ENCODE peak calls at places on chromosomes 13 and 19, in four cellular contexts. C, H, W and E are unnamed samples.
A peak's percentile ranks its signal among the peaks of the same experiment; 100 is the strongest.

GRCh38 chr13:91710733-91711132 is 312.3 kb downstream of the GPC5 start:
- DNase-seq in C (no peak), H (no peak), W (no peak), E (no peak)

GRCh38 chr13:21435710-21436151 is 23.4 kb downstream of the ZDHHC20 start:
- DNase-seq in C (no peak), H (no peak), W (peak; percentile 74), E (peak; percentile 75)

GRCh38 chr19:51107406-51108065 is 673 bp downstream of the CTU1 start:
- DNase-seq in C (no peak), H (no peak), W (no peak), E (no peak)

GRCh38 chr19:35056513-35057063 is 15.1 kb downstream of the HPN start:
- DNase-seq in C (peak; percentile 66), H (no peak), W (no peak), E (no peak)

GRCh38 chr19:57282011-57282636 is 1.8 kb downstream of the ZNF460 start:
- DNase-seq in C (no peak), H (no peak), W (no peak), E (no peak)

GRCh38 chr19:48121909-48122371 is 11.3 kb upstream of the PLA2G4C start:
- DNase-seq in C (no peak), H (no peak), W (no peak), E (no peak)

GRCh38 chr19:58372311-58373133 is 8.3 kb downstream of the ZNF837 start:
- DNase-seq in C (no peak), H (peak; percentile 77), W (peak; percentile 43), E (no peak)

GRCh38 chr19:46404039-46404883 is 9.1 kb downstream of the CCDC8 start:
- DNase-seq in C (no peak), H (peak; percentile 82), W (peak; percentile 73), E (peak; percentile 85)

GRCh38 chr19:378706-379105 is 30.2 kb downstream of the C2CD4C start:
- DNase-seq in C (no peak), H (no peak), W (no peak), E (peak; percentile 19)

GRCh38 chr13:91313103-91313502 is 34.4 kb upstream of the MIR17HG start:
- DNase-seq in C (no peak), H (no peak), W (no peak), E (no peak)

GRCh38 chr13:59545007-59545406 is 618.7 kb downstream of the DIAPH3 start:
- DNase-seq in C (peak; percentile 8), H (no peak), W (no peak), E (no peak)

GRCh38 chr13:114142640-114143490 is 10.4 kb upstream of the RASA3 start:
- DNase-seq in C (no peak), H (peak; percentile 23), W (peak; percentile 75), E (peak; percentile 70)

GRCh38 chr13:21657538-21657937 is 13.3 kb upstream of the FGF9 start:
- DNase-seq in C (no peak), H (no peak), W (no peak), E (no peak)

GRCh38 chr13:94967183-94968039 is 255.1 kb upstream of the SOX21 start:
- DNase-seq in C (peak; percentile 63), H (peak; percentile 41), W (peak; percentile 78), E (no peak)

GRCh38 chr13:85498774-85499173 is 300.4 kb downstream of the SLITRK6 start:
- DNase-seq in C (no peak), H (no peak), W (no peak), E (no peak)

GRCh38 chr19:12828494-12828893 is 5.9 kb downstream of the RTBDN start:
- DNase-seq in C (peak; percentile 35), H (peak; percentile 50), W (no peak), E (no peak)

GRCh38 chr19:290539-291521 is at the start of gene PLPP2:
- DNase-seq in C (no peak), H (no peak), W (peak; percentile 81), E (peak; percentile 72)

GRCh38 chr19:460877-461609 is at the start of gene SHC2:
- DNase-seq in C (peak; percentile 47), H (peak; percentile 69), W (peak; percentile 58), E (no peak)

GRCh38 chr13:45953082-45953481 is 99.5 kb downstream of the ZC3H13 start:
- DNase-seq in C (no peak), H (no peak), W (no peak), E (no peak)

GRCh38 chr13:97266734-97267417 is 44.7 kb downstream of the MBNL2 start:
- DNase-seq in C (no peak), H (no peak), W (no peak), E (no peak)

GRCh38 chr13:64640002-64640401 is 2590.1 kb downstream of the PCDH9 start:
- DNase-seq in C (no peak), H (no peak), W (no peak), E (no peak)

DNA sequence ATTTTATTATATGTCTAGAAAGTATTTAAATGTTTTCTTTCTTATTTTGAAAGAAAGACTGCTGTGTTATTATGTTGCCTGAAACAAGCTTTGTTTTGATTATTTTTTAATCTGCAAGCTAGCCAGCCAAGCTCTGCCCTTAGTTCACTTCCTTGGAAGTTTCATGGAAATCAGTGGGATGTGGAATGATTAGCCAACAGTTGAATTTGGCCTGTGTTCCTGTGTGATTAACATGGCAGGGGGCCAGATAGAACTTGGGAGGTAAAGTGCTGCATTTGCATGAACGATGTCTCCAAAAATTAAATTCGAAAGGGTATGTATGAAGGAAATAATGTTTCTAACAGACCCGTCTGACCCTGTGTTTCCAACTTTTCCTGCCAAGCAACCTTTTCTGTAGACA is 32.2 kb downstream of the UFM1 start:
- DNase-seq in C (no peak), H (no peak), W (no peak), E (no peak)
- H3K4me3 ChIP-seq in C (no peak overlapping the region), H (no peak overlapping the region), W (no peak overlapping the region), E (no peak overlapping the region)

DNA sequence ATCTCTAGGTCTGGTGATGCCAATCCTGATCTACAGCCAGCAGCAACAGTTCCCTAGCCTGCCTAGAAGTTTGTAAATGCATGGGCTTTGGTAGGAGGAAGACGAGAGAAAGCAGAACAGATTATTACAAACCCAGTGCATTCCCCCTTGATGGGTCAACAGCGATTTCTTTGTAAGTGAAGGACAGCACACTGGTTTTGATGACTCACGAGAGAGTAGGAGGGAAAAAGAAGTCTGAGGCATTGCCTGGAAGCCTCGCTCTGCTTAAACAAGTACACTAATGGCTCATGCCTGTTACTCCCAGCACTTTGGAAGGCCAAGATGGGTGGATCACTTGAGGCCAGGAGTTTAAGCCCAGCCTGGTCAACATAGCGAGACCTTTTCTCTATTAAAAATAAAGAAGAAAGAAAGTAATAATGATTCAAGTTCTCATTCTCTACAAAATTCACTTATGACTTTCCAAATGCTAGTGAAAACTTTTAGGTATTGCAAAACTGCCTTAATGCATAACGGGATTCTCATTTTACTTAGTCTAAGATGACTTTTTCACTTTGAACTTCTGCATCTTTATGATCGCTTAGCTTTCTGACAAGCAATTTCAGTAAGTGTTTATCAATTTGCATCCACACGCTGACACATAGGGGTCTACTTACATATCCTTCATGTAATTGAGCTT is 47.7 kb upstream of the USPL1 start:
- DNase-seq in C (no peak), H (no peak), W (no peak), E (peak; percentile 61)
- H3K4me3 ChIP-seq in C (no peak overlapping the region), H (no peak overlapping the region), W (no peak overlapping the region), E (no peak overlapping the region)

GRCh38 chr19:41861098-41861768 is 1.2 kb downstream of the RPS19 start:
- DNase-seq in C (no peak), H (no peak), W (no peak), E (no peak)

GRCh38 chr19:41862445-41862986 is 2.5 kb downstream of the RPS19 start:
- DNase-seq in C (no peak), H (no peak), W (no peak), E (no peak)

GRCh38 chr19:41863209-41863931 is 3.3 kb downstream of the RPS19 start:
- DNase-seq in C (no peak), H (no peak), W (no peak), E (peak; percentile 68)

GRCh38 chr19:41860419-41861097 is 503 bp downstream of the RPS19 start:
- DNase-seq in C (no peak), H (no peak), W (no peak), E (no peak)

GRCh38 chr19:41861846-41862245 is 1.8 kb downstream of the RPS19 start:
- DNase-seq in C (no peak), H (no peak), W (no peak), E (no peak)
- H3K4me3 ChIP-seq in C (no peak overlapping the region), H (no peak overlapping the region), W (peak overlapping the region; percentile 96), E (no peak overlapping the region)

GRCh38 chr19:8150178-8150865 is 930 bp upstream of the FBN3 start:
- DNase-seq in C (no peak), H (no peak), W (no peak), E (no peak)

GRCh38 chr19:8148410-8149231 is 771 bp downstream of the FBN3 start:
- DNase-seq in C (peak; percentile 81), H (no peak), W (no peak), E (no peak)

GRCh38 chr19:8150998-8151397 is 1.6 kb upstream of the FBN3 start:
- DNase-seq in C (no peak), H (no peak), W (no peak), E (no peak)

GRCh38 chr19:8148088-8148409 is 1.3 kb downstream of the FBN3 start:
- DNase-seq in C (no peak), H (no peak), W (no peak), E (no peak)

GRCh38 chr19:8149261-8150094 is at the start of gene FBN3:
- DNase-seq in C (peak; percentile 44), H (no peak), W (no peak), E (no peak)
- H3K4me3 ChIP-seq in C (peak within 1 kb of the TSS; percentile 56), H (no peak within 1 kb of the TSS), W (peak within 1 kb of the TSS; percentile 21), E (no peak within 1 kb of the TSS)

GRCh38 chr13:31910633-31911032 is 120.9 kb upstream of the FRY start:
- DNase-seq in C (no peak), H (no peak), W (no peak), E (no peak)

GRCh38 chr13:31904941-31905824 is 126.4 kb upstream of the FRY start:
- DNase-seq in C (no peak), H (no peak), W (no peak), E (no peak)

GRCh38 chr13:31905896-31906295 is 125.7 kb upstream of the FRY start:
- DNase-seq in C (no peak), H (no peak), W (no peak), E (no peak)

GRCh38 chr13:31909889-31910551 is 121.6 kb upstream of the FRY start:
- DNase-seq in C (peak; percentile 44), H (peak; percentile 46), W (no peak), E (no peak)

DNA sequence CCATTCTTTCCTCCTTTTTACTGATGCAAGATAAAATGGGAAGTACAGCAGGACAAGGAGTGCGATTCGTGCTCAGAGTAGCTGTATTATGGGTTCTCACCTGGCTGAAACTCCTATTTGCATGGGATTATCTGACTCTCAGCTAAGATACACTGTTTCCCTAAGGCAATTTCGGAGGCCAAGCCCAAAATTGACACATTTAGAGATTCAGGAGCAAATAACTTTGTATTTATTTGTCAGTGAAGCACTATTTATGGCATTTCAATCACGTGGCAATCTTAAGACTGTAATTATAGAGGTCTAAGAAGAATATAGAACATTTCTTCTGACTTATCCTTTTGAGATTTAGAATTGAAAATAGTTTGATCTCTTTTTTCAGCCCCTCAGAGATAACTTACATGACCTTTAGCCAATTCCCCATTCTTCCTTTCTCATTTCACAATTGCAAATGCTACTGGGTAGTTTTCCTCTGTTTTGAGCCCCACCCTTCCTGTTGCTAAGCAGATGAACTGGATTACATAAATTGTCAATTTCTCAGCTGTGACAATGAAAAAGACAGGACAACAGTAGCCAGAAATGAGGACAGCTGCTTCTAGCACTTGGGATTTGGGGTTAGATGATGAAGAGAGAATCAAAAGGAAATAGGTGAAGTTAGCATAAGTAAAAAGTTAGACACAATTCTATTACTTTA is 122.7 kb upstream of the FRY start:
- DNase-seq in C (no peak), H (no peak), W (no peak), E (no peak)
- H3K4me3 ChIP-seq in C (no peak overlapping the region), H (no peak overlapping the region), W (no peak overlapping the region), E (no peak overlapping the region)